ENCODE peak calls at places on chromosomes 12 and 14, in nine cellular contexts. I is GM12892, W is mesendoderm, O is NCI-H345, N is upper lobe of right lung, H is T-helper 2 cell, M is myocyte, P is EL, J is dermis blood vessel endothelial cell. F is an unnamed sample.

GRCh38 chr14:102209224-102209966 is 69.7 kb downstream of the WDR20 start:
- DNase-seq in I (no peak), W (peak; percentile 75), O (no peak), N (peak; percentile 35), H (no peak), M (peak; percentile 36), P (peak; percentile 20), J (peak; percentile 17), F (no peak)

GRCh38 chr14:68510951-68511726 is 281.7 kb downstream of the ZFP36L1 start:
- DNase-seq in I (no peak), W (no peak), O (no peak), N (no peak), H (no peak), M (no peak), P (no peak), J (no peak), F (no peak)

GRCh38 chr12:112408621-112409020 is 784 bp downstream of the RPL6 start:
- DNase-seq in I (no peak), W (no peak), O (no peak), N (no peak), H (no peak), M (no peak), P (no peak), J (peak; percentile 27), F (no peak)

GRCh38 chr12:130401703-130402102 is 64.0 kb downstream of the PIWIL1 start:
- DNase-seq in I (no peak), W (peak; percentile 71), O (peak; percentile 11), N (no peak), H (no peak), M (no peak), P (no peak), J (no peak), F (no peak)

GRCh38 chr12:110023634-110024023 is 24.4 kb downstream of the ANKRD13A start:
- DNase-seq in I (no peak), W (no peak), O (no peak), N (no peak), H (no peak), M (no peak), P (no peak), J (no peak), F (no peak)

GRCh38 chr12:68559246-68559645 is 51.5 kb upstream of the RAP1B start:
- DNase-seq in I (no peak), W (no peak), O (no peak), N (no peak), H (no peak), M (no peak), P (peak; percentile 43), J (peak; percentile 47), F (no peak)

GRCh38 chr14:65961004-65961403 is 525.2 kb upstream of the CCDC196 start:
- DNase-seq in I (peak; percentile 13), W (peak; percentile 83), O (peak; percentile 4), N (peak; percentile 83), H (peak; percentile 31), M (peak; percentile 19), P (peak; percentile 26), J (peak; percentile 47), F (no peak)

GRCh38 chr12:13282861-13283260 is 86.3 kb downstream of the EMP1 start:
- DNase-seq in I (no peak), W (no peak), O (no peak), N (no peak), H (no peak), M (no peak), P (no peak), J (no peak), F (no peak)

GRCh38 chr12:94026566-94026965 is 121.8 kb upstream of the PLXNC1 start:
- DNase-seq in I (no peak), W (no peak), O (no peak), N (no peak), H (no peak), M (no peak), P (no peak), J (no peak), F (no peak)

GRCh38 chr14:85948163-85948562 is 418.2 kb downstream of the FLRT2 start:
- DNase-seq in I (no peak), W (no peak), O (no peak), N (no peak), H (no peak), M (no peak), P (no peak), J (no peak), F (no peak)

GRCh38 chr12:78584695-78585094 is 279.9 kb upstream of the SYT1 start:
- DNase-seq in I (no peak), W (peak; percentile 79), O (no peak), N (no peak), H (no peak), M (no peak), P (peak; percentile 29), J (peak; percentile 5), F (no peak)

GRCh38 chr12:50933459-50934124 is 18.8 kb upstream of the HIGD1C start:
- DNase-seq in I (no peak), W (peak; percentile 72), O (no peak), N (no peak), H (no peak), M (no peak), P (no peak), J (no peak), F (no peak)

GRCh38 chr12:86660488-86661171 is 404.4 kb upstream of the MGAT4C start:
- DNase-seq in I (no peak), W (peak; percentile 23), O (peak; percentile 3), N (no peak), H (no peak), M (peak; percentile 45), P (peak; percentile 70), J (peak; percentile 72), F (no peak)